ENCODE peak calls at places on chromosome 4, in ten cellular contexts. X is brain microvascular endothelial cell; K is stimulated activated CD8-positive, alpha-beta memory T cell treated with anti-CD3 and anti-CD28 coated beads, Interleukin-15, amount 100 ng/mL, for 48 hours; E is mucosa of descending colon; Q is NB4; D is stromal cell of bone marrow; J is psoas muscle; S is stimulated activated CD4-positive, alpha-beta T cell treated with anti-CD3 and anti-CD28 coated beads, Interleukin-15, amount 100 ng/mL, for 48 hours; O is left colon; L is pons. I is an unnamed sample.

GRCh38 chr4:94472056-94472826 is 20.5 kb downstream of the PDLIM5 start:
- DNase-seq in X (no peak), D (peak), Q (no peak), K (no peak), J (no peak), L (no peak), O (no peak), S (no peak), E (no peak), I (peak)

GRCh38 chr4:4641661-4642180 is 99.9 kb upstream of the STX18 start:
- DNase-seq in K (no peak), X (no peak), S (no peak), Q (no peak), E (no peak), L (no peak), J (no peak), O (no peak), D (no peak), I (no peak)

GRCh38 chr4:156422576-156422975 is 468.9 kb upstream of the CTSO start:
- DNase-seq in S (no peak), Q (no peak), K (no peak), E (no peak), O (no peak), J (no peak), X (no peak), L (no peak), D (no peak), I (peak)

GRCh38 chr4:39014028-39014427 is 18.2 kb downstream of the TMEM156 start:
- DNase-seq in Q (no peak), D (no peak), J (no peak), E (no peak), X (no peak), S (no peak), L (no peak), K (no peak), O (no peak), I (peak)

GRCh38 chr4:113979157-113979972 is at the start of gene ARSJ:
- DNase-seq in D (peak), S (no peak), O (peak), K (no peak), X (peak), E (peak), J (peak), L (peak), Q (no peak), I (peak)

GRCh38 chr4:102355748-102356147 is 10.5 kb upstream of the SLC39A8 start:
- DNase-seq in S (no peak), D (no peak), E (no peak), Q (no peak), L (no peak), J (no peak), O (no peak), X (no peak), K (no peak), I (no peak)

GRCh38 chr4:75922588-75922987 is 18.2 kb downstream of the NAAA start:
- DNase-seq in L (no peak), Q (no peak), S (no peak), E (no peak), K (no peak), X (no peak), O (no peak), J (no peak), D (no peak), I (no peak)

GRCh38 chr4:139810710-139811109 is 145.1 kb downstream of the MGST2 start:
- DNase-seq in S (no peak), X (no peak), L (no peak), J (no peak), Q (no peak), E (no peak), K (no peak), O (no peak), D (no peak), I (no peak)

GRCh38 chr4:81425087-81425486 is 46.6 kb downstream of the RASGEF1B start:
- DNase-seq in S (no peak), D (no peak), O (no peak), X (no peak), Q (no peak), E (no peak), J (no peak), L (no peak), K (no peak), I (no peak)

GRCh38 chr4:146739182-146739581 is 100.5 kb downstream of the POU4F2 start:
- DNase-seq in X (no peak), E (no peak), D (no peak), K (no peak), L (no peak), Q (no peak), S (no peak), J (no peak), O (no peak), I (no peak)

GRCh38 chr4:150176559-150176958 is 98.3 kb downstream of the DCLK2 start:
- DNase-seq in D (peak), X (no peak), J (no peak), L (peak), O (no peak), E (no peak), S (no peak), Q (no peak), K (no peak), I (peak)

GRCh38 chr4:141102367-141102766 is 30.9 kb downstream of the RNF150 start:
- DNase-seq in J (no peak), D (peak), K (no peak), L (no peak), E (no peak), Q (no peak), X (peak), O (no peak), S (no peak), I (peak)

GRCh38 chr4:86443495-86443894 is 83.6 kb upstream of the MAPK10 start:
- DNase-seq in Q (no peak), S (no peak), X (no peak), O (no peak), E (no peak), L (no peak), J (no peak), D (no peak), K (no peak), I (no peak)

GRCh38 chr4:46491455-46491854 is 101.5 kb upstream of the GABRA2 start:
- DNase-seq in S (no peak), Q (no peak), X (no peak), O (no peak), E (no peak), J (no peak), K (no peak), D (no peak), L (no peak), I (no peak)